ENCODE peak calls at places on chromosomes 6 and 20, in ten cellular contexts. V, N, A, K, P, C, E, R, X and S are unnamed samples.

GRCh38 chr20:15675151-15675550 is 898.1 kb downstream of the KIF16B start:
- DNase-seq in V (no peak), N (no peak), A (no peak), K (no peak), P (no peak), C (no peak), E (no peak), R (no peak), X (no peak), S (no peak)

GRCh38 chr6:41372526-41373366 is 37.3 kb downstream of the NCR2 start:
- DNase-seq in V (no peak), N (no peak), A (peak; percentile 36), K (no peak), P (no peak), C (peak; percentile 4), E (peak; percentile 66), R (no peak), X (peak; percentile 43), S (peak; percentile 46)

GRCh38 chr6:5094327-5094726 is 9.2 kb downstream of the PPP1R3G start:
- DNase-seq in V (no peak), N (no peak), A (no peak), K (no peak), P (no peak), C (no peak), E (no peak), R (no peak), X (no peak), S (no peak)

GRCh38 chr6:2853766-2854393 is 12.2 kb upstream of the SERPINB1 start:
- DNase-seq in V (no peak), N (peak; percentile 70), A (peak; percentile 73), K (peak; percentile 85), P (no peak), C (peak; percentile 86), E (peak; percentile 49), R (peak; percentile 37), X (no peak), S (peak; percentile 77)

GRCh38 chr6:154766993-154767392 is 33.8 kb downstream of the SCAF8 start:
- DNase-seq in V (no peak), N (no peak), A (no peak), K (no peak), P (no peak), C (no peak), E (no peak), R (no peak), X (no peak), S (no peak)

GRCh38 chr20:881051-881820 is 34.9 kb downstream of the ANGPT4 start:
- DNase-seq in V (no peak), N (no peak), A (no peak), K (no peak), P (no peak), C (peak; percentile 10), E (no peak), R (no peak), X (no peak), S (no peak)

GRCh38 chr6:151763303-151763702 is 44.2 kb upstream of the ESR1 start:
- DNase-seq in V (no peak), N (no peak), A (peak; percentile 2), K (no peak), P (no peak), C (no peak), E (no peak), R (no peak), X (no peak), S (no peak)

GRCh38 chr20:25336561-25337422 is 53.8 kb downstream of the ABHD12 start:
- DNase-seq in V (no peak), N (no peak), A (peak; percentile 62), K (no peak), P (no peak), C (no peak), E (no peak), R (no peak), X (peak; percentile 53), S (peak; percentile 66)

GRCh38 chr20:59794555-59794954 is 138.9 kb downstream of the SYCP2 start:
- DNase-seq in V (no peak), N (no peak), A (no peak), K (no peak), P (no peak), C (no peak), E (no peak), R (no peak), X (no peak), S (no peak)

GRCh38 chr6:127951172-127951995 is 50.5 kb upstream of the THEMIS start:
- DNase-seq in V (no peak), N (no peak), A (no peak), K (no peak), P (no peak), C (no peak), E (no peak), R (no peak), X (no peak), S (no peak)